ENCODE peak calls at places on chromosome 9, in six cellular contexts. Y is frontal cortex, Z is choroid plexus epithelial cell, R is mucosa of gallbladder, X is memory B cell, N is hippocampal formation. U is an unnamed sample.

GRCh38 chr9:11269036-11269435 is 656.2 kb upstream of the PTPRD start:
- DNase-seq in Y (no peak), Z (peak), R (no peak), X (no peak), N (no peak), U (no peak)

GRCh38 chr9:3527653-3527960 is 1.8 kb upstream of the RFX3 start:
- DNase-seq in Y (no peak), Z (no peak), R (no peak), X (no peak), N (no peak), U (no peak)

GRCh38 chr9:90300901-90301688 is 341.5 kb downstream of the DIRAS2 start:
- DNase-seq in Y (no peak), Z (peak), R (peak), X (no peak), N (no peak), U (peak)

GRCh38 chr9:134204041-134204440 is 39.7 kb upstream of the RNU6ATAC start:
- DNase-seq in Y (no peak), Z (no peak), R (no peak), X (no peak), N (no peak), U (no peak)

GRCh38 chr9:14654932-14655331 is 38.3 kb downstream of the ZDHHC21 start:
- DNase-seq in Y (no peak), Z (peak), R (no peak), X (no peak), N (no peak), U (no peak)

GRCh38 chr9:97904725-97905124 is 17.6 kb downstream of the TRMO start:
- DNase-seq in Y (no peak), Z (no peak), R (no peak), X (no peak), N (no peak), U (no peak)

GRCh38 chr9:124453586-124454191 is 3.4 kb downstream of the ADGRD2 start:
- DNase-seq in Y (no peak), Z (no peak), R (no peak), X (no peak), N (no peak), U (no peak)

GRCh38 chr9:76658510-76659231 is 105.6 kb upstream of the PCA3 start:
- DNase-seq in Y (no peak), Z (peak), R (no peak), X (no peak), N (no peak), U (peak)

GRCh38 chr9:14393382-14393781 is 79.4 kb upstream of the NFIB start:
- DNase-seq in Y (no peak), Z (no peak), R (no peak), X (no peak), N (no peak), U (no peak)

GRCh38 chr9:89793551-89793950 is 188.7 kb downstream of the GADD45G start:
- DNase-seq in Y (no peak), Z (no peak), R (no peak), X (no peak), N (no peak), U (no peak)

GRCh38 chr9:10274156-10274555 is 338.6 kb downstream of the PTPRD start:
- DNase-seq in Y (no peak), Z (peak), R (no peak), X (no peak), N (no peak), U (no peak)

GRCh38 chr9:106613250-106613737 is 249.7 kb upstream of the ZNF462 start:
- DNase-seq in Y (no peak), Z (no peak), R (no peak), X (no peak), N (no peak), U (no peak)

GRCh38 chr9:116066221-116066620 is 87.4 kb upstream of the PAPPA start:
- DNase-seq in Y (no peak), Z (peak), R (no peak), X (no peak), N (no peak), U (no peak)

GRCh38 chr9:124795881-124796415 is 19.0 kb downstream of the OLFML2A start:
- DNase-seq in Y (no peak), Z (peak), R (no peak), X (no peak), N (no peak), U (no peak)

GRCh38 chr9:23858234-23858633 is 32.2 kb upstream of the ELAVL2 start:
- DNase-seq in Y (no peak), Z (no peak), R (no peak), X (no peak), N (no peak), U (no peak)

GRCh38 chr9:38017149-38017884 is 51.7 kb downstream of the SHB start:
- DNase-seq in Y (peak), Z (peak), R (peak), X (no peak), N (peak), U (peak)

GRCh38 chr9:125850763-125851162 is 103.6 kb downstream of the PBX3 start:
- DNase-seq in Y (no peak), Z (peak), R (peak), X (no peak), N (no peak), U (no peak)

GRCh38 chr9:86274821-86275643 is 7.3 kb downstream of the ISCA1 start:
- DNase-seq in Y (no peak), Z (no peak), R (no peak), X (no peak), N (no peak), U (no peak)

GRCh38 chr9:89863141-89863540 is 258.3 kb downstream of the GADD45G start:
- DNase-seq in Y (no peak), Z (no peak), R (no peak), X (no peak), N (no peak), U (no peak)

GRCh38 chr9:117548556-117548955 is 133.7 kb upstream of the ASTN2 start:
- DNase-seq in Y (no peak), Z (no peak), R (no peak), X (no peak), N (no peak), U (no peak)

GRCh38 chr9:3386753-3387152 is 139.0 kb downstream of the RFX3 start:
- DNase-seq in Y (no peak), Z (peak), R (no peak), X (no peak), N (no peak), U (no peak)

GRCh38 chr9:111222757-111223156 is 107.3 kb downstream of the OR2K2 start:
- DNase-seq in Y (no peak), Z (no peak), R (no peak), X (no peak), N (no peak), U (no peak)

GRCh38 chr9:34580358-34580757 is 9.2 kb downstream of the CNTFR start:
- DNase-seq in Y (no peak), Z (no peak), R (no peak), X (no peak), N (peak), U (no peak)